ENCODE peak calls at places on chromosomes 5 and 9, in ten cellular contexts. I is psoas muscle; Q is sigmoid colon; X is right lobe of liver; O is tibial nerve; B is PC-3; E is HepG2; C is Jurkat, Clone E6-1; F is ovary; D is cardiac fibroblast. W is an unnamed sample.

GRCh38 chr9:129506041-129506440 is 114.9 kb downstream of the C9orf50 start:
- DNase-seq in I (no peak), Q (no peak), X (no peak), O (no peak), B (no peak), E (no peak), C (no peak), F (no peak), D (no peak), W (no peak)

GRCh38 chr9:84304166-84304565 is 36.4 kb downstream of the SLC28A3 start:
- DNase-seq in I (no peak), Q (no peak), X (no peak), O (no peak), B (no peak), E (no peak), C (no peak), F (no peak), D (no peak), W (no peak)

GRCh38 chr9:131473198-131473885 is 29.4 kb upstream of the POMT1 start:
- DNase-seq in I (no peak), Q (peak), X (peak), O (no peak), B (no peak), E (peak), C (no peak), F (no peak), D (no peak), W (no peak)

GRCh38 chr5:54904425-54904824 is 81.0 kb downstream of the ESM1 start:
- DNase-seq in I (no peak), Q (no peak), X (no peak), O (no peak), B (peak), E (peak), C (no peak), F (no peak), D (peak), W (peak)

GRCh38 chr5:55427157-55427556 is 107.6 kb downstream of the PLPP1 start:
- DNase-seq in I (no peak), Q (no peak), X (no peak), O (no peak), B (peak), E (no peak), C (no peak), F (no peak), D (peak), W (no peak)

GRCh38 chr5:160165137-160166068 is 46.2 kb upstream of the PWWP2A start:
- DNase-seq in I (peak), Q (peak), X (peak), O (peak), B (peak), E (peak), C (no peak), F (peak), D (peak), W (no peak)

GRCh38 chr5:132807163-132807838 is 5.8 kb upstream of the SOWAHA start:
- DNase-seq in I (no peak), Q (peak), X (peak), O (no peak), B (no peak), E (peak), C (no peak), F (no peak), D (no peak), W (no peak)

GRCh38 chr5:120327180-120327579 is 136.9 kb upstream of the PRR16 start:
- DNase-seq in I (no peak), Q (no peak), X (no peak), O (no peak), B (no peak), E (no peak), C (no peak), F (no peak), D (peak), W (no peak)

GRCh38 chr5:35213608-35214007 is 16.7 kb downstream of the PRLR start:
- DNase-seq in I (no peak), Q (no peak), X (no peak), O (no peak), B (peak), E (no peak), C (no peak), F (no peak), D (no peak), W (no peak)

GRCh38 chr9:91680129-91680528 is 256.5 kb upstream of the NFIL3 start:
- DNase-seq in I (no peak), Q (no peak), X (no peak), O (no peak), B (peak), E (no peak), C (no peak), F (no peak), D (no peak), W (peak)

GRCh38 chr5:128782446-128782845 is 182.8 kb upstream of the SLC27A6 start:
- DNase-seq in I (peak), Q (peak), X (no peak), O (peak), B (peak), E (no peak), C (no peak), F (peak), D (peak), W (no peak)

GRCh38 chr5:41695920-41696582 is 174.2 kb downstream of the OXCT1 start:
- DNase-seq in I (no peak), Q (no peak), X (no peak), O (no peak), B (peak), E (no peak), C (peak), F (no peak), D (peak), W (no peak)

GRCh38 chr9:93108301-93109041 is 12.5 kb downstream of the CARD19 start:
- DNase-seq in I (no peak), Q (peak), X (peak), O (no peak), B (no peak), E (no peak), C (no peak), F (peak), D (no peak), W (no peak)

GRCh38 chr5:96459313-96460109 is 26.5 kb upstream of the PCSK1 start:
- DNase-seq in I (no peak), Q (no peak), X (no peak), O (no peak), B (no peak), E (no peak), C (no peak), F (no peak), D (no peak), W (no peak)

GRCh38 chr9:136773386-136774044 is 9.2 kb upstream of the LCN15 start:
- DNase-seq in I (no peak), Q (no peak), X (no peak), O (no peak), B (peak), E (peak), C (no peak), F (no peak), D (peak), W (no peak)

GRCh38 chr5:93279292-93279974 is 301.6 kb downstream of the NR2F1-AS1 start:
- DNase-seq in I (no peak), Q (no peak), X (no peak), O (no peak), B (peak), E (no peak), C (no peak), F (no peak), D (no peak), W (no peak)

GRCh38 chr5:100496296-100496695 is 38.9 kb upstream of the FAM174A start:
- DNase-seq in I (no peak), Q (no peak), X (no peak), O (no peak), B (no peak), E (no peak), C (no peak), F (no peak), D (no peak), W (no peak)

GRCh38 chr5:140926903-140927573 is 939 bp downstream of the PCDHAC1 start:
- DNase-seq in I (peak), Q (peak), X (no peak), O (no peak), B (peak), E (no peak), C (no peak), F (no peak), D (peak), W (no peak)

GRCh38 chr5:27472000-27472763 is 433.8 kb upstream of the CDH9 start:
- DNase-seq in I (no peak), Q (no peak), X (peak), O (no peak), B (no peak), E (peak), C (peak), F (no peak), D (peak), W (no peak)

GRCh38 chr5:40916213-40916612 is 6.9 kb downstream of the C7 start:
- DNase-seq in I (no peak), Q (no peak), X (no peak), O (no peak), B (no peak), E (no peak), C (no peak), F (no peak), D (no peak), W (no peak)

GRCh38 chr5:171306141-171306540 is 2.9 kb upstream of the TLX3 start:
- DNase-seq in I (no peak), Q (no peak), X (no peak), O (no peak), B (no peak), E (no peak), C (no peak), F (no peak), D (no peak), W (no peak)

GRCh38 chr5:171309276-171309525 is 153 bp downstream of the TLX3 start:
- DNase-seq in I (no peak), Q (no peak), X (no peak), O (no peak), B (no peak), E (no peak), C (no peak), F (no peak), D (no peak), W (no peak)

GRCh38 chr5:171307843-171308452 is 1.1 kb upstream of the TLX3 start:
- DNase-seq in I (no peak), Q (no peak), X (no peak), O (no peak), B (no peak), E (no peak), C (no peak), F (no peak), D (no peak), W (no peak)

GRCh38 chr5:171308453-171309275 is at the start of gene TLX3:
- DNase-seq in I (no peak), Q (no peak), X (no peak), O (no peak), B (no peak), E (no peak), C (no peak), F (no peak), D (no peak), W (no peak)

GRCh38 chr5:171306785-171307591 is 2.1 kb upstream of the TLX3 start:
- DNase-seq in I (no peak), Q (no peak), X (no peak), O (no peak), B (no peak), E (no peak), C (peak), F (no peak), D (no peak), W (no peak)
- H3K4me3 ChIP-seq in I (no peak), Q (no peak), X (no peak), O (no peak), B (no peak), E (no peak), C (no peak), F (no peak), D (no peak), W (no peak)

GRCh38 chr9:104927216-104927911 is 591 bp downstream of the ABCA1 start:
- DNase-seq in I (peak), Q (peak), X (peak), O (no peak), B (peak), E (peak), C (no peak), F (peak), D (peak), W (no peak)

GRCh38 chr9:104923289-104923688 is 4.7 kb downstream of the ABCA1 start:
- DNase-seq in I (no peak), Q (no peak), X (no peak), O (no peak), B (no peak), E (no peak), C (no peak), F (no peak), D (peak), W (no peak)

GRCh38 chr9:104923740-104924139 is 4.2 kb downstream of the ABCA1 start:
- DNase-seq in I (no peak), Q (no peak), X (no peak), O (no peak), B (no peak), E (no peak), C (no peak), F (no peak), D (no peak), W (no peak)

GRCh38 chr9:104931256-104931655 is 3.3 kb upstream of the ABCA1 start:
- DNase-seq in I (no peak), Q (no peak), X (no peak), O (no peak), B (no peak), E (no peak), C (no peak), F (no peak), D (no peak), W (no peak)

GRCh38 chr9:104927912-104928740 is at the start of gene ABCA1:
- DNase-seq in I (peak), Q (peak), X (peak), O (peak), B (peak), E (peak), C (peak), F (peak), D (peak), W (peak)
- H3K4me3 ChIP-seq in I (peak), Q (peak), X (peak), O (peak), B (peak), E (peak), C (peak), F (peak), D (peak), W (peak)

GRCh38 chr9:70407081-70407503 is 7.4 kb downstream of the KLF9 start:
- DNase-seq in I (no peak), Q (no peak), X (no peak), O (no peak), B (no peak), E (no peak), C (no peak), F (peak), D (peak), W (no peak)

GRCh38 chr9:70409800-70410199 is 4.7 kb downstream of the KLF9 start:
- DNase-seq in I (no peak), Q (no peak), X (no peak), O (no peak), B (no peak), E (no peak), C (no peak), F (peak), D (no peak), W (no peak)

GRCh38 chr9:70409280-70409679 is 5.2 kb downstream of the KLF9 start:
- DNase-seq in I (no peak), Q (peak), X (no peak), O (no peak), B (no peak), E (no peak), C (no peak), F (peak), D (no peak), W (no peak)

GRCh38 chr9:70410368-70410767 is 4.1 kb downstream of the KLF9 start:
- DNase-seq in I (no peak), Q (no peak), X (no peak), O (no peak), B (no peak), E (no peak), C (no peak), F (peak), D (peak), W (no peak)

GRCh38 chr9:70408393-70409040 is 5.9 kb downstream of the KLF9 start:
- DNase-seq in I (no peak), Q (peak), X (no peak), O (no peak), B (no peak), E (no peak), C (no peak), F (peak), D (no peak), W (no peak)
- H3K4me3 ChIP-seq in I (peak), Q (peak), X (no peak), O (peak), B (no peak), E (no peak), C (no peak), F (no peak), D (no peak), W (peak)

GRCh38 chr5:80035839-80036238 is 691 bp downstream of the THBS4 start:
- DNase-seq in I (no peak), Q (no peak), X (no peak), O (no peak), B (no peak), E (no peak), C (no peak), F (no peak), D (no peak), W (no peak)

GRCh38 chr5:80034559-80034958 is 589 bp upstream of the THBS4 start:
- DNase-seq in I (no peak), Q (no peak), X (no peak), O (no peak), B (no peak), E (no peak), C (no peak), F (no peak), D (peak), W (no peak)

GRCh38 chr5:80033513-80033912 is 1.6 kb upstream of the THBS4 start:
- DNase-seq in I (no peak), Q (no peak), X (no peak), O (no peak), B (no peak), E (no peak), C (no peak), F (no peak), D (no peak), W (no peak)

GRCh38 chr5:80036621-80037020 is 1.5 kb downstream of the THBS4 start:
- DNase-seq in I (no peak), Q (no peak), X (no peak), O (no peak), B (no peak), E (no peak), C (no peak), F (no peak), D (no peak), W (no peak)

DNA sequence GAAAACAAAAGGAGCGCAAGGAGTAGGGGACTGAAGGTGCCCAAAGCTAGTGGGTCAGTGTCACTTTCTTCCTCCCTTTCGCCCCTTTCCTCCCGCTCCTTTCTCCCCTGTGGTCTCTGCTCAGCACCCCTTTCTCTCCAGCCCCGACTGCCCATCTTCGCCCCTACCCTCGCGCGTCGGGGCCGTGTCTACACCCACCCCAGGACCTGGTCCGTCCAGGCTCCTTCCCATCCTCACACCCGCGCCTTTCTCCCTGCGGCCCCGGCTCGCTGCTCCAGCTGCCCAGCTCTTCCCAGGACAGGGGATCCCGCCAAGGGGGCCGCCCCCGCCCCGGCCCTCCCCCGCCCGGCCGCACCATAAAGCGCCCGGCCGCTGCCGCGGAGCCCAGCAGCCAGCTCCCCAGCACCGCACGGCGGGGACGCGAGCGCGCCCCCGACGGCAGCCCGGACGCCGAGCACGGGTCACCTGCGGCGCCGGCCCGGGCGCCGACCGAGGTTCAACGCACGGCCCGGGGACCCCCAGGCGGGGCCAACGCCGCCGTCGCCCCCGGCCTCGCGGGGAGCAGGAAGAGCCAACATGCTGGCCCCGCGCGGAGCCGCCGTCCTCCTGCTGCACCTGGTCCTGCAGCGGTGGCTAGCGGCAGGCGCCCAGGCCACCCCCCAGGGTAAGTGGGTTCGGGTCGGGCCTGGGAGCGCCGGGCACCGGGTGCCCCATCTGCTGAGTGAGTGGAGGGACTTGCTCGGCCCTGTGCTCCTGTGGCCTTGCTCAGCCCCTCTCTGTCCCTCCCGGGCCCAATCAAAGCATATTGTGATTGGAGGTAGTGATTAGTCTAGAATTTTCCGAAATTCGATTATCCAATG is at the start of gene THBS4:
- DNase-seq in I (peak), Q (no peak), X (no peak), O (no peak), B (no peak), E (no peak), C (no peak), F (no peak), D (no peak), W (no peak)
- H3K4me3 ChIP-seq in I (peak), Q (peak), X (no peak), O (peak), B (no peak), E (no peak), C (no peak), F (no peak), D (no peak), W (peak)

W was measured in esophagus muscularis mucosa.